ENCODE peak calls at places on chromosome 22, in nine cellular contexts. J is astrocyte of the cerebellum, V is activated T-cell treated with anti-CD3 and anti-CD28 coated beads for 1 hour, E is DMS53, T is dorsolateral prefrontal cortex, W is epithelial cell of esophagus, N is endothelial cell, L is esophagus muscularis mucosa, M is Right ventricle myocardium inferior. X is an unnamed sample.

GRCh38 chr22:41256898-41257260 is 16.1 kb upstream of the CHADL start:
- DNase-seq in J (peak), V (no peak), E (no peak), T (no peak), W (no peak), N (peak), L (no peak), M (peak), X (no peak)

GRCh38 chr22:29065468-29066190 is 4.0 kb upstream of the C22orf31 start:
- DNase-seq in J (no peak), V (no peak), E (no peak), T (no peak), W (no peak), N (no peak), L (no peak), M (no peak), X (no peak)

GRCh38 chr22:38751422-38752346 is 4.1 kb downstream of the SUN2 start:
- DNase-seq in J (no peak), V (peak), E (no peak), T (no peak), W (peak), N (no peak), L (no peak), M (peak), X (peak)

GRCh38 chr22:44213489-44214043 is 32.8 kb downstream of the PARVG start:
- DNase-seq in J (no peak), V (no peak), E (no peak), T (no peak), W (no peak), N (no peak), L (no peak), M (no peak), X (no peak)

GRCh38 chr22:36052505-36052941 is 23.9 kb upstream of the RBFOX2 start:
- DNase-seq in J (no peak), V (no peak), E (peak), T (no peak), W (peak), N (no peak), L (no peak), M (no peak), X (peak)

GRCh38 chr22:35480627-35481565 is 59.7 kb upstream of the RASD2 start:
- DNase-seq in J (no peak), V (no peak), E (peak), T (no peak), W (no peak), N (no peak), L (no peak), M (no peak), X (no peak)

GRCh38 chr22:19672054-19672776 is 42.1 kb upstream of the SEPTIN5 start:
- DNase-seq in J (no peak), V (no peak), E (no peak), T (no peak), W (no peak), N (no peak), L (no peak), M (no peak), X (no peak)

GRCh38 chr22:39155421-39155820 is 2.9 kb upstream of the CBX7 start:
- DNase-seq in J (no peak), V (no peak), E (no peak), T (no peak), W (no peak), N (no peak), L (no peak), M (peak), X (no peak)

GRCh38 chr22:19800761-19801244 is 40.2 kb downstream of the TBX1 start:
- DNase-seq in J (no peak), V (no peak), E (peak), T (no peak), W (peak), N (peak), L (no peak), M (no peak), X (no peak)

GRCh38 chr22:37781434-37782059 is 26.2 kb upstream of the GCAT start:
- DNase-seq in J (no peak), V (no peak), E (no peak), T (no peak), W (no peak), N (no peak), L (no peak), M (no peak), X (no peak)

GRCh38 chr22:32281092-32281491 is 25.9 kb upstream of the SLC5A4 start:
- DNase-seq in J (peak), V (no peak), E (no peak), T (no peak), W (peak), N (no peak), L (no peak), M (no peak), X (peak)

GRCh38 chr22:44718418-44718817 is 16.4 kb downstream of the PRR5 start:
- DNase-seq in J (no peak), V (no peak), E (no peak), T (no peak), W (no peak), N (no peak), L (no peak), M (no peak), X (no peak)

GRCh38 chr22:35739642-35740041 is 22.0 kb downstream of the APOL5 start:
- DNase-seq in J (no peak), V (no peak), E (no peak), T (no peak), W (no peak), N (no peak), L (no peak), M (no peak), X (no peak)

GRCh38 chr22:25057013-25057881 is 104.7 kb downstream of the KIAA1671 start:
- DNase-seq in J (peak), V (peak), E (peak), T (peak), W (peak), N (peak), L (no peak), M (peak), X (peak)

GRCh38 chr22:22893077-22893805 is 5.6 kb downstream of the IGLL5 start:
- DNase-seq in J (no peak), V (no peak), E (no peak), T (peak), W (no peak), N (no peak), L (no peak), M (no peak), X (no peak)

GRCh38 chr22:38170469-38170868 is 11.2 kb downstream of the PLA2G6 start:
- DNase-seq in J (no peak), V (no peak), E (no peak), T (no peak), W (no peak), N (no peak), L (no peak), M (no peak), X (no peak)

GRCh38 chr22:22397875-22398524 is 110.5 kb downstream of the ZNF280B start:
- DNase-seq in J (no peak), V (no peak), E (peak), T (no peak), W (no peak), N (no peak), L (peak), M (peak), X (no peak)

GRCh38 chr22:26927841-26928240 is 270.5 kb downstream of the MIAT start:
- DNase-seq in J (no peak), V (no peak), E (no peak), T (no peak), W (no peak), N (no peak), L (no peak), M (no peak), X (no peak)

X was measured in SW480.